ENCODE peak calls at places on chromosomes 5 and 9, in nine cellular contexts. X is hippocampal formation; A is GDM1; H is GM12892; O is NCI-H748 treated with DMSO at 0.1 percent for 48 hours; C is PC-3; E is activated T-helper 1 cell treated with Interleukin-2 at 50 U/mL for 16 hours; U is Calu3; Z is activated CD4-positive, alpha-beta T cell treated with anti-CD3 and anti-CD28 coated beads, Interleukin-2, amount 10 ng/mL, durations not matched to agents 7 days and 5 days. B is an unnamed sample.

GRCh38 chr5:142311725-142312124 is 13.1 kb downstream of the SPRY4 start:
- DNase-seq in Z (no peak), A (no peak), C (no peak), E (no peak), X (no peak), U (no peak), H (no peak), O (no peak), B (no peak)

GRCh38 chr9:36935768-36936497 is 98.1 kb downstream of the PAX5 start:
- DNase-seq in E (no peak), U (no peak), A (no peak), Z (no peak), C (no peak), X (no peak), O (no peak), H (no peak), B (no peak)

GRCh38 chr9:95446259-95446658 is 70.5 kb downstream of the PTCH1 start:
- DNase-seq in C (no peak), Z (no peak), U (no peak), O (no peak), X (no peak), A (no peak), E (no peak), H (no peak), B (no peak)

GRCh38 chr5:101370240-101370639 is 467.2 kb upstream of the ST8SIA4 start:
- DNase-seq in Z (no peak), C (no peak), A (no peak), O (no peak), U (no peak), E (no peak), H (no peak), X (no peak), B (no peak)

GRCh38 chr5:76403713-76403962 is 553 bp downstream of the IQGAP2 start:
- DNase-seq in U (no peak), H (peak; percentile 30), X (no peak), E (no peak), C (no peak), Z (no peak), O (no peak), A (no peak), B (no peak)

GRCh38 chr5:44862808-44863207 is 54.1 kb downstream of the MRPS30 start:
- DNase-seq in C (peak; percentile 68), U (no peak), E (no peak), A (no peak), Z (no peak), O (no peak), H (no peak), X (no peak), B (no peak)

GRCh38 chr9:36036253-36036779 is 397 bp upstream of the RECK start:
- DNase-seq in A (no peak), O (no peak), C (no peak), Z (no peak), X (no peak), E (no peak), U (no peak), H (no peak), B (no peak)

GRCh38 chr9:1460143-1460769 is 410.1 kb downstream of the DMRT2 start:
- DNase-seq in U (no peak), H (no peak), X (no peak), O (peak; percentile 67), E (no peak), A (no peak), C (peak; percentile 47), Z (no peak), B (peak; percentile 14)

GRCh38 chr9:131197160-131197911 is 72.0 kb downstream of the NUP214 start:
- DNase-seq in A (peak; percentile 30), O (no peak), C (no peak), X (no peak), E (no peak), Z (no peak), U (no peak), H (no peak), B (no peak)

GRCh38 chr5:43661102-43661501 is 58.1 kb downstream of the NNT start:
- DNase-seq in A (no peak), E (no peak), O (peak; percentile 41), H (no peak), C (peak; percentile 66), X (no peak), U (peak; percentile 41), Z (peak; percentile 33), B (no peak)

GRCh38 chr9:33117306-33117705 is 40.8 kb upstream of the SMU1 start:
- DNase-seq in E (no peak), Z (peak; percentile 17), C (peak; percentile 55), U (no peak), O (no peak), H (no peak), X (no peak), A (no peak), B (no peak)

GRCh38 chr5:151022511-151023018 is 2.2 kb downstream of the GPX3 start:
- DNase-seq in C (peak; percentile 51), E (no peak), A (no peak), O (no peak), Z (no peak), H (no peak), U (no peak), X (no peak), B (no peak)

GRCh38 chr5:57581222-57581621 is 98.6 kb upstream of the ACTBL2 start:
- DNase-seq in A (no peak), X (no peak), E (no peak), O (no peak), C (no peak), H (no peak), U (no peak), Z (no peak), B (no peak)

GRCh38 chr9:77587036-77587435 is 61.1 kb downstream of the GNA14 start:
- DNase-seq in H (no peak), E (no peak), X (no peak), Z (no peak), O (no peak), A (no peak), U (no peak), C (no peak), B (no peak)

GRCh38 chr9:37963936-37964739 is 60.2 kb upstream of the SLC25A51 start:
- DNase-seq in Z (no peak), A (no peak), X (peak; percentile 76), H (no peak), E (no peak), U (peak; percentile 71), C (peak; percentile 87), O (peak; percentile 44), B (no peak)

B was measured in GM12891.